ENCODE peak calls at places on chromosome 13, in eight cellular contexts. W is psoas muscle, U is AG04450, V is body of pancreas, A is left lung, J is lower leg skin, C is neural progenitor cell, M is foreskin fibroblast. T is an unnamed sample.

GRCh38 chr13:23871616-23872220 is 17.5 kb downstream of the MIPEP start:
- DNase-seq in W (no peak), U (no peak), V (no peak), A (no peak), J (no peak), C (peak; percentile 12), M (peak; percentile 63), T (no peak)

GRCh38 chr13:82627183-82627582 is 1255.1 kb downstream of the SLITRK1 start:
- DNase-seq in W (no peak), U (peak; percentile 63), V (no peak), A (no peak), J (no peak), C (no peak), M (peak; percentile 62), T (no peak)

GRCh38 chr13:29754486-29754806 is 96.0 kb downstream of the UBL3 start:
- DNase-seq in W (no peak), U (no peak), V (no peak), A (no peak), J (no peak), C (no peak), M (peak; percentile 39), T (no peak)

GRCh38 chr13:102970542-102970941 is 95.7 kb downstream of the SLC10A2 start:
- DNase-seq in W (no peak), U (no peak), V (no peak), A (no peak), J (no peak), C (no peak), M (no peak), T (no peak)

GRCh38 chr13:30816733-30817132 is 81.4 kb downstream of the ALOX5AP start:
- DNase-seq in W (no peak), U (no peak), V (no peak), A (no peak), J (no peak), C (no peak), M (no peak), T (no peak)

GRCh38 chr13:28324181-28324789 is 170.6 kb downstream of the FLT1 start:
- DNase-seq in W (no peak), U (no peak), V (peak; percentile 55), A (no peak), J (peak; percentile 48), C (peak; percentile 84), M (peak; percentile 89), T (no peak)

GRCh38 chr13:106587787-106588186 is 19.9 kb upstream of the ARGLU1 start:
- DNase-seq in W (no peak), U (no peak), V (no peak), A (no peak), J (no peak), C (no peak), M (no peak), T (no peak)

GRCh38 chr13:34414616-34415015 is 527.5 kb upstream of the NBEA start:
- DNase-seq in W (no peak), U (no peak), V (no peak), A (no peak), J (no peak), C (no peak), M (no peak), T (no peak)

GRCh38 chr13:110382229-110382628 is 75.1 kb downstream of the COL4A2 start:
- DNase-seq in W (no peak), U (no peak), V (no peak), A (no peak), J (no peak), C (no peak), M (peak; percentile 73), T (no peak)

GRCh38 chr13:29162638-29163037 is 342.5 kb downstream of the MTUS2 start:
- DNase-seq in W (no peak), U (no peak), V (no peak), A (no peak), J (no peak), C (no peak), M (peak; percentile 5), T (no peak)

GRCh38 chr13:114161644-114162532 is 17.2 kb upstream of the CFAP97D2 start:
- DNase-seq in W (peak; percentile 43), U (no peak), V (no peak), A (peak; percentile 92), J (no peak), C (no peak), M (peak; percentile 55), T (peak; percentile 41)

GRCh38 chr13:70967564-70967963 is 859.3 kb upstream of the KLHL1 start:
- DNase-seq in W (no peak), U (no peak), V (no peak), A (peak; percentile 48), J (no peak), C (no peak), M (no peak), T (no peak)

GRCh38 chr13:35978607-35979316 is 152.4 kb downstream of the DCLK1 start:
- DNase-seq in W (no peak), U (no peak), V (peak; percentile 36), A (no peak), J (peak; percentile 62), C (peak; percentile 46), M (peak; percentile 81), T (peak; percentile 63)

GRCh38 chr13:94711561-94712286 is 621 bp downstream of the SOX21 start:
- DNase-seq in W (no peak), U (no peak), V (no peak), A (peak; percentile 81), J (no peak), C (peak; percentile 61), M (peak; percentile 52), T (no peak)

GRCh38 chr13:98570929-98571372 is 6.0 kb downstream of the STK24 start:
- DNase-seq in W (no peak), U (no peak), V (no peak), A (no peak), J (no peak), C (no peak), M (no peak), T (peak; percentile 13)

GRCh38 chr13:55000844-55001243 is 1972.2 kb downstream of the OLFM4 start:
- DNase-seq in W (no peak), U (no peak), V (no peak), A (peak; percentile 58), J (no peak), C (no peak), M (no peak), T (no peak)

GRCh38 chr13:81148822-81149221 is 807.9 kb upstream of the SPRY2 start:
- DNase-seq in W (no peak), U (no peak), V (no peak), A (no peak), J (no peak), C (no peak), M (no peak), T (no peak)

GRCh38 chr13:110946171-110946570 is 31.3 kb upstream of the ANKRD10 start:
- DNase-seq in W (no peak), U (no peak), V (no peak), A (no peak), J (no peak), C (no peak), M (no peak), T (no peak)

GRCh38 chr13:92188574-92188973 is 790.2 kb downstream of the GPC5 start:
- DNase-seq in W (no peak), U (no peak), V (no peak), A (no peak), J (no peak), C (no peak), M (no peak), T (no peak)

GRCh38 chr13:62710766-62711165 is 1295.1 kb upstream of the PCDH20 start:
- DNase-seq in W (no peak), U (no peak), V (no peak), A (no peak), J (no peak), C (no peak), M (no peak), T (no peak)

GRCh38 chr13:114151565-114152284 is 19.3 kb upstream of the RASA3 start:
- DNase-seq in W (peak; percentile 62), U (no peak), V (peak; percentile 45), A (peak; percentile 80), J (no peak), C (no peak), M (no peak), T (no peak)

GRCh38 chr13:45335397-45336024 is 5.5 kb downstream of the TPT1 start:
- DNase-seq in W (no peak), U (no peak), V (no peak), A (no peak), J (no peak), C (no peak), M (peak; percentile 50), T (no peak)
- H3K4me3 ChIP-seq in W (peak overlapping the region; percentile 80), U (no peak overlapping the region), V (no peak overlapping the region), A (no peak overlapping the region), J (no peak overlapping the region), C (no peak overlapping the region), M (no peak overlapping the region), T (no peak overlapping the region)

DNA sequence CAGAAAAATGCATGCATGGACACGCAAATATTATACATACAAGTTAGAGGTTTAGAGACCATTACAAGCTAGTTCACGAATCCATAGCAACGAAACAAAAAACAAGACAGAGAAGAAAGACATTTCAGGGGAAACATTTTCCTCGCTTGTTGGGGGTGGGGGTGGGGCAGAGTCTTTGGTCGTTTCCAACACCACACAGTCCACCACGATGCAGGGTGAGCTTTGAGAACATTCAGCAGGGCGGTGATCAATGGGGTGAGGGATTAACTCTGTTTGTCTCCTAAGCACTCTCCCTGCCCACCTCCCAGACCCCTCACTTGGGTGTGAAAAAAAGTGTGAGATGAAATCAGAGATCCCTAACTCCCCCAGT is 631 bp downstream of the OXGR1 start:
- DNase-seq in W (no peak), U (no peak), V (no peak), A (no peak), J (no peak), C (peak; percentile 35), M (no peak), T (no peak)
- H3K4me3 ChIP-seq in W (peak overlapping the region; percentile 63), U (peak overlapping the region; percentile 39), V (no peak overlapping the region), A (peak overlapping the region; percentile 39), J (no peak overlapping the region), C (peak overlapping the region; percentile 59), M (peak overlapping the region; percentile 47), T (peak overlapping the region; percentile 36)

GRCh38 chr13:43021926-43022670 is 1.3 kb upstream of the DNAJC15 start:
- DNase-seq in W (no peak), U (no peak), V (no peak), A (no peak), J (no peak), C (no peak), M (peak; percentile 32), T (no peak)
- H3K4me3 ChIP-seq in W (no peak overlapping the region), U (no peak overlapping the region), V (no peak overlapping the region), A (no peak overlapping the region), J (no peak overlapping the region), C (no peak overlapping the region), M (no peak overlapping the region), T (no peak overlapping the region)

DNA sequence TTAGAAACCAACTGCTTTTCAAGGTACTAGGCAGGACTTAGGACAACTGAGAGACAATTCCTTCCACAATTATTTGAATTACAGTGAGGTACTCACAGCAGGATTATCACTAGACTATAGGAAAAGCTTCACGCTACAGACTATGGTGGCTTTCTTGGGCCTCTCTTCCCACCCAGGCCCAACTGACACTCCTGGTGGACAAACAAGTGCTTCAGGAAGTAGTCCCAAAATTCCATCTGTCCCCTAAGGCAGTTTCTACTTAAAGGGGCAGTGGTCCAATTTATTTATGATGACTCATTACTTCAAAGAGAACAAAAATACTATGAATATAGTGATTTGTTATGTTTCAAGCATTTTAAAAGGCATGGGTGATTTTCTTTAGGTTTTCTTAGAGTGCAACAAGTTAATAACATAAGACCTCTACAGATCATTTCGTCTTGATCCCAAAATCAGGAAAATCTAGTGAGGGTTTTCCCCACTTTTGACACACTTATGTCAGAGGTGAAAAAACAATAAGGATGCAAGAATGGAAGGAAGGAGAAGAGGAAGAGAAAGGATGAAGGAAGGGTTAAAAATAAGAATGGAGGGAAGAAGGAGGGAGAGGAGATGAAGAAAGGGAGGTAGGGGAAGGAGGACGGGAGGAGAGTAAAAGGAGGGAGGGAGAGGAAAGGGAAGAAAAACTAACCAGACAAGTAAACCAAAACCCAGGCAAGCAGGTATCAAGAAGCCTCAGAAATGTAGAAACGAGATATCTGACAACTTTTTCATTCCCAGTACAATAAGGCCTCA is 100.7 kb downstream of the SERP2 start:
- DNase-seq in W (no peak), U (no peak), V (no peak), A (no peak), J (no peak), C (no peak), M (no peak), T (no peak)
- H3K4me3 ChIP-seq in W (no peak overlapping the region), U (no peak overlapping the region), V (no peak overlapping the region), A (no peak overlapping the region), J (no peak overlapping the region), C (no peak overlapping the region), M (no peak overlapping the region), T (no peak overlapping the region)

T was measured in ovary.